ENCODE peak calls at places on chromosome 9, in five cellular contexts. I is fibroblast of the aortic adventitia; S is left ventricle myocardium superior; W is naive thymus-derived CD8-positive, alpha-beta T cell; E is AG08395. G is an unnamed sample.

GRCh38 chr9:96256800-96257199 is 45.2 kb downstream of the HSD17B3 start:
- DNase-seq in I (no peak), S (no peak), W (no peak), E (no peak), G (no peak)

GRCh38 chr9:105620996-105621395 is 41.3 kb upstream of the TAL2 start:
- DNase-seq in I (no peak), S (no peak), W (no peak), E (no peak), G (no peak)

GRCh38 chr9:90095682-90096081 is 490.9 kb downstream of the GADD45G start:
- DNase-seq in I (no peak), S (no peak), W (no peak), E (no peak), G (no peak)

GRCh38 chr9:119509291-119509905 is 140.2 kb upstream of the BRINP1 start:
- DNase-seq in I (no peak), S (no peak), W (no peak), E (no peak), G (no peak)

GRCh38 chr9:82031538-82032280 is 43.1 kb downstream of the SPATA31D1 start:
- DNase-seq in I (peak; percentile 94), S (peak; percentile 40), W (no peak), E (peak; percentile 69), G (peak; percentile 81)

GRCh38 chr9:1879501-1879900 is 135.6 kb upstream of the SMARCA2 start:
- DNase-seq in I (no peak), S (no peak), W (no peak), E (no peak), G (no peak)

GRCh38 chr9:136245194-136246150 is at the start of gene QSOX2:
- DNase-seq in I (peak; percentile 76), S (peak; percentile 92), W (peak; percentile 89), E (peak; percentile 97), G (peak; percentile 72)

GRCh38 chr9:14438232-14438966 is 124.5 kb upstream of the NFIB start:
- DNase-seq in I (no peak), S (no peak), W (no peak), E (no peak), G (no peak)

GRCh38 chr9:108419379-108419778 is 436.4 kb downstream of the ACTL7B start:
- DNase-seq in I (no peak), S (no peak), W (no peak), E (no peak), G (no peak)

GRCh38 chr9:113929634-113930092 is 53.6 kb downstream of the ZNF618 start:
- DNase-seq in I (peak; percentile 96), S (no peak), W (no peak), E (no peak), G (peak; percentile 68)

GRCh38 chr9:69420611-69421270 is 95.7 kb downstream of the ENTREP1 start:
- DNase-seq in I (no peak), S (no peak), W (no peak), E (no peak), G (no peak)

GRCh38 chr9:121807918-121808278 is 156.5 kb downstream of the DAB2IP start:
- DNase-seq in I (peak; percentile 6), S (peak; percentile 44), W (no peak), E (no peak), G (no peak)

GRCh38 chr9:92641092-92641809 is 28.7 kb downstream of the IPPK start:
- DNase-seq in I (no peak), S (no peak), W (no peak), E (no peak), G (no peak)

GRCh38 chr9:89323257-89323841 is 5.0 kb downstream of the SECISBP2 start:
- DNase-seq in I (no peak), S (no peak), W (no peak), E (no peak), G (peak; percentile 34)

GRCh38 chr9:23041466-23041865 is 594.8 kb downstream of the DMRTA1 start:
- DNase-seq in I (no peak), S (no peak), W (no peak), E (no peak), G (no peak)

GRCh38 chr9:110370316-110370715 is 32.7 kb upstream of the TXNDC8 start:
- DNase-seq in I (peak; percentile 61), S (no peak), W (no peak), E (peak; percentile 11), G (peak; percentile 33)

G was measured in foreskin fibroblast.